ENCODE peak calls at places on chromosome 1, in four cellular contexts. T is NCI-H1092 treated with DMSO at 0.1 percent for 48 hours, C is HCT116, U is HS-27A. M is an unnamed sample.

GRCh38 chr1:56414728-56415224 is 164.6 kb downstream of the PLPP3 start:
- DNase-seq in T (no peak), C (no peak), U (no peak), M (peak; percentile 13)

GRCh38 chr1:48448932-48449331 is 23.1 kb downstream of the SPATA6 start:
- DNase-seq in T (no peak), C (no peak), U (no peak), M (no peak)

GRCh38 chr1:56028244-56028643 is 551.1 kb downstream of the PLPP3 start:
- DNase-seq in T (no peak), C (no peak), U (no peak), M (no peak)

GRCh38 chr1:83882906-83883305 is 116.0 kb downstream of the TTLL7 start:
- DNase-seq in T (peak; percentile 30), C (peak; percentile 24), U (no peak), M (no peak)

GRCh38 chr1:15803380-15803779 is 4.1 kb downstream of the UQCRHL start:
- DNase-seq in T (no peak), C (peak; percentile 58), U (no peak), M (no peak)

GRCh38 chr1:148318123-148318899 is 164.8 kb downstream of the PPIAL4G start:
- DNase-seq in T (no peak), C (no peak), U (no peak), M (no peak)

GRCh38 chr1:210447456-210448057 is 118.9 kb downstream of the HHAT start:
- DNase-seq in T (no peak), C (no peak), U (no peak), M (no peak)

GRCh38 chr1:157955269-157955668 is 38.2 kb upstream of the KIRREL1 start:
- DNase-seq in T (no peak), C (no peak), U (no peak), M (no peak)

GRCh38 chr1:236854602-236854978 is 59.5 kb downstream of the MTR start:
- DNase-seq in T (no peak), C (no peak), U (no peak), M (peak; percentile 11)